ENCODE peak calls at places on chromosomes 13 and 19, in five cellular contexts. A is IMR-90, W is A549, D is WERI-Rb-1, Y is heart right ventricle. Z is an unnamed sample. For H3K9me3, the result is how much of the 10 kb centered on the place peaks cover.

GRCh38 chr19:45901432-45901903 is 945 bp downstream of the MYPOP start:
- DNase-seq in A (peak), W (no peak), D (no peak), Y (no peak), Z (peak)

GRCh38 chr19:8041553-8041952 is 11.0 kb upstream of the CCL25 start:
- DNase-seq in A (no peak), W (no peak), D (peak), Y (no peak), Z (no peak)

GRCh38 chr13:24385902-24386301 is 76.5 kb downstream of the C1QTNF9 start:
- DNase-seq in A (no peak), W (no peak), D (no peak), Y (no peak), Z (no peak)

GRCh38 chr13:75541287-75541686 is 3.6 kb upstream of the COMMD6 start:
- DNase-seq in A (peak), W (no peak), D (no peak), Y (no peak), Z (no peak)

GRCh38 chr13:21625366-21625765 is 21.4 kb upstream of the MICU2 start:
- DNase-seq in A (peak), W (peak), D (no peak), Y (no peak), Z (no peak)

GRCh38 chr13:48542581-48543341 is 9.9 kb upstream of the RCBTB2 start:
- DNase-seq in A (peak), W (no peak), D (no peak), Y (peak), Z (peak)

GRCh38 chr19:2282062-2282861 is at the start of gene PEAK3:
- DNase-seq in A (peak), W (no peak), D (peak), Y (peak), Z (peak)

GRCh38 chr19:18967358-18968146 is 26.5 kb upstream of the HOMER3 start:
- DNase-seq in A (peak), W (no peak), D (no peak), Y (peak), Z (peak)

GRCh38 chr13:105316731-105317130 is 1218.7 kb downstream of the EFNB2 start:
- DNase-seq in A (no peak), W (no peak), D (no peak), Y (no peak), Z (no peak)

GRCh38 chr13:113930711-113931637 is 42.9 kb downstream of the C13orf46 start:
- DNase-seq in A (no peak), W (no peak), D (peak), Y (no peak), Z (no peak)
- H3K9me3 ChIP-seq in A (under half), W (under half), D (under half), Y (under half), Z (under half)

GRCh38 chr19:50047686-50048085 is 21.9 kb downstream of the ZNF473 start:
- DNase-seq in A (peak), W (no peak), D (no peak), Y (no peak), Z (no peak)
- H3K9me3 ChIP-seq in A (under half), W (half or more), D (under half), Y (under half), Z (under half)

GRCh38 chr19:58252102-58252685 is 23.5 kb downstream of the ZNF544 start:
- DNase-seq in A (no peak), W (no peak), D (no peak), Y (no peak), Z (no peak)
- H3K9me3 ChIP-seq in A (half or more), W (half or more), D (half or more), Y (half or more), Z (under half)

DNA sequence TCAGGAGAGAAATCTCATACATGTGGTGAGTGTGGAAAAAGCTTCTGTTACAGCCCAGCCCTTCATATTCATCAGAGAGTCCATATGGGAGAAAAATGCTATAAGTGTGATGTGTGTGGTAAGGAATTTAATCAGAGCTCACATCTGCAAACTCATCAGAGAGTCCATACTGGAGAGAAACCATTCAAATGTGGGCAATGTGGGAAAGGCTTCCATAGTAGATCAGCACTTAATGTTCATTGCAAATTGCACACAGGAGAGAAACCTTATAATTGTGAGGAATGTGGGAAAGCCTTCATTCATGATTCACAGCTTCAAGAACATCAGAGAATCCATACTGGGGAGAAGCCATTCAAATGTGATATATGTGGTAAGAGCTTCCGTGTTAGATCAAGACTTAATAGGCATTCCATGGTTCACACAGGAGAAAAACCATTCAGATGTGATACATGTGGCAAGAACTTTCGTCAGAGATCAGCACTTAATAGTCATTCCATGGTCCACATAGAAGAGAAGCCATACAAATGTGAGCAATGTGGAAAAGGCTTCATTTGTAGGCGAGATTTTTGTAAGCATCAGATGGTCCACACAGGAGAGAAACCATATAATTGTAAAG is 15.2 kb downstream of the ZNF221 start:
- DNase-seq in A (no peak), W (no peak), D (no peak), Y (no peak), Z (no peak)
- H3K9me3 ChIP-seq in A (half or more), W (half or more), D (under half), Y (half or more), Z (under half)

DNA sequence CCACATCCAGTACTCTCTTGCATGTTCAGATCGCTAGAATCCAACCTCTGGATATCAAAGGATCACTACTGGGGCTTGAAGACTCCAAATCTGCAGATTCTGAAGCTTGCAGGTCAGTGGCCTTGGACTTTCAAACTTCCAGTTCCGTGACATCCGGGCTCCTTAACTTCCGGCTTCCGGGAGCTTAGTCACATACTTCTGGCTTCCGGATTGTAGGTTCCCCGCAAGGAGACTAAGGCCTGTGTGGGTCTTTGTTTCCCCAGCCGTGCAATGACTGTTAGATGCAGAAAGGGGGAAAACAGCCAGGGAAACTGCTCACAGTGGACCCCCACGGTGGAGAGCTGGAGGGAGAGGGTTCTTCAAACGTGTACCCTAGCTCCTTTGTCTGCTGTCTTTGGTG is 41.4 kb downstream of the ZNF333 start:
- DNase-seq in A (no peak), W (peak), D (no peak), Y (no peak), Z (no peak)
- H3K9me3 ChIP-seq in A (under half), W (under half), D (under half), Y (under half), Z (under half)

GRCh38 chr19:15995536-15995935 is 46.7 kb downstream of the OR10H4 start:
- DNase-seq in A (no peak), W (no peak), D (no peak), Y (no peak), Z (no peak)

GRCh38 chr19:15986694-15987093 is 37.9 kb downstream of the OR10H4 start:
- DNase-seq in A (no peak), W (no peak), D (no peak), Y (no peak), Z (no peak)

GRCh38 chr19:15991602-15992001 is 42.8 kb downstream of the OR10H4 start:
- DNase-seq in A (no peak), W (no peak), D (no peak), Y (no peak), Z (no peak)

GRCh38 chr19:15992014-15992413 is 43.2 kb downstream of the OR10H4 start:
- DNase-seq in A (no peak), W (no peak), D (no peak), Y (no peak), Z (no peak)

DNA sequence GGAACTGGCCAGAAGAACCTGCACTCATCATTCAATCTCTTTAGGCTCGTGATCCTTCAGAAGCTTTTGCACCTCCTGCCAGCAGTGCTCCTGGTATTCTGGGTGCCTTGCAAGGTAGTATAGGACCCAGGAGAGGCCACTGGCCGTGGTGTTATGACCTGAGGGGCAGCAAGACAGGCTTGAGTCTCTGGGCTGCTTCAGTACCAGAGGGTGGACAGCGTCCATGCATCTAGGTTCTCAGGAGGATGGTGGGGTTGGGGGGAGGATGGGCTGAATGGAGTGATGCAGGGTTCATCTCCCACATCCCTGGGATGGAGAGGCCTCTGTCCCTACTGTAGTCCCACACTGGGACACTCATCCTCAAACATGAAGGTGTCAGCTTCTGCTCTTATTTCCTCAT is 41.1 kb downstream of the OR10H4 start:
- DNase-seq in A (no peak), W (no peak), D (no peak), Y (no peak), Z (no peak)
- H3K9me3 ChIP-seq in A (under half), W (under half), D (under half), Y (under half), Z (under half)

DNA sequence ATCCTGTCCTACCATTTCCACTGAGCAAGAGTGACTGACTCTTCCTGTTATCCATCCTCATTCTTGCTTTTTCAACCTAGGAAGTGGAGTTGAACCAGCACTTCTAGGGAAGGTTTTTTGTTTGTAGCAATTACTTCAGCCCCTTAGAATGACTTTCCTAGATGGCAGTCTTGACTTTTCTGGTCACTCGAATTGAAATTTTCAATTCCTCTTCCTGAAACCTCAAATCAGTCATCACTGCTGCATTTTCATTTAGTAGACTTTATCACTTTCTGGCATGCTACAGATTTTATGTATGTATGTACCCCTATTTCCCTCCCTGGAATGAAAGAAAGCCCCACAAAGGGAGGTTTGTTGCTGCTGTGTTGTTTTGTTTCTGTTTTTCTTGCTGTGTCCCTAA is 915.9 kb downstream of the PCDH17 start:
- DNase-seq in A (no peak), W (no peak), D (no peak), Y (no peak), Z (no peak)
- H3K9me3 ChIP-seq in A (under half), W (under half), D (under half), Y (under half), Z (under half)

GRCh38 chr19:35438527-35438926 is 9.5 kb upstream of the FFAR2 start:
- DNase-seq in A (no peak), W (no peak), D (no peak), Y (no peak), Z (no peak)

GRCh38 chr19:35437152-35437951 is 10.7 kb upstream of the FFAR2 start:
- DNase-seq in A (no peak), W (no peak), D (no peak), Y (no peak), Z (no peak)

GRCh38 chr19:35439921-35440320 is 8.1 kb upstream of the FFAR2 start:
- DNase-seq in A (no peak), W (no peak), D (no peak), Y (no peak), Z (no peak)

GRCh38 chr19:35433448-35433847 is 14.6 kb upstream of the FFAR2 start:
- DNase-seq in A (no peak), W (no peak), D (no peak), Y (no peak), Z (no peak)

DNA sequence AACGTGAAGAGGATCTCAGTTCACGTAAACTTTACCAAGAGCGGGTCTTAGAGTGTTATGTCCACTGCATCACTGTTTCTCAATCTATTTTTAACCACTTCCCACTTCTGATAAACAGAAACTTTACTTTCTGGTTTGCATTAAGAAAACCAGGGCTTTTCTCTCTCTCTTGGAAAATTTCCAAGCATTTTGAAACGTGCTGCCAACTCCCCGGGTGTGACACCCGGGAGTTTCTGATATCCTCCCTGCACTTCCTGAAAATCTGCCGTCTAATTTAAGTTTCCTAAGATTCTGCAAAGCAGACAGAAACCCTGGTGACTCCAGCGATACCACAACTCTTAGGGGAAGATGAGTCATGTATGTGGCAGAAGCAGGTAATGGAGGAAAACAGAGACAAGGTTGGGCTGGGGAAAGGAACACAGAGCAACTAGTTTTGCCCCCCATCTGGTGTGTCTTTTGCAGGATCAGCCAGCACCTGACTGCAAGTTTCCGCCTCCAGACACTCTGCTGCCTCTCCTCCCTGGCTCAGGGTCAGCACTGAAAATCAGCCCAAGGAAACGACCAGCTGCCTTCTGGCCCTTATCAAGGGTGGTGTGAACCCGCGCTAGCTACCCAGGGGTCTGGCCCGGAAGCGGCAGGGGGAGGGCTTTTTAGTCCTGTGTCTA is 11.4 kb upstream of the FFAR2 start:
- DNase-seq in A (no peak), W (no peak), D (peak), Y (peak), Z (peak)
- H3K9me3 ChIP-seq in A (under half), W (under half), D (under half), Y (under half), Z (under half)

GRCh38 chr19:34960940-34961679 is 2.9 kb downstream of the ZNF792 start:
- DNase-seq in A (no peak), W (no peak), D (no peak), Y (no peak), Z (no peak)
- H3K9me3 ChIP-seq in A (under half), W (half or more), D (under half), Y (under half), Z (under half)

GRCh38 chr19:57757941-57758340 is 11.3 kb downstream of the ZNF776 start:
- DNase-seq in A (no peak), W (no peak), D (no peak), Y (no peak), Z (no peak)

GRCh38 chr19:57755031-57755430 is 8.4 kb downstream of the ZNF776 start:
- DNase-seq in A (no peak), W (no peak), D (no peak), Y (no peak), Z (no peak)

GRCh38 chr19:57759096-57759495 is 10.4 kb upstream of the ZNF586 start:
- DNase-seq in A (no peak), W (no peak), D (no peak), Y (no peak), Z (no peak)

DNA sequence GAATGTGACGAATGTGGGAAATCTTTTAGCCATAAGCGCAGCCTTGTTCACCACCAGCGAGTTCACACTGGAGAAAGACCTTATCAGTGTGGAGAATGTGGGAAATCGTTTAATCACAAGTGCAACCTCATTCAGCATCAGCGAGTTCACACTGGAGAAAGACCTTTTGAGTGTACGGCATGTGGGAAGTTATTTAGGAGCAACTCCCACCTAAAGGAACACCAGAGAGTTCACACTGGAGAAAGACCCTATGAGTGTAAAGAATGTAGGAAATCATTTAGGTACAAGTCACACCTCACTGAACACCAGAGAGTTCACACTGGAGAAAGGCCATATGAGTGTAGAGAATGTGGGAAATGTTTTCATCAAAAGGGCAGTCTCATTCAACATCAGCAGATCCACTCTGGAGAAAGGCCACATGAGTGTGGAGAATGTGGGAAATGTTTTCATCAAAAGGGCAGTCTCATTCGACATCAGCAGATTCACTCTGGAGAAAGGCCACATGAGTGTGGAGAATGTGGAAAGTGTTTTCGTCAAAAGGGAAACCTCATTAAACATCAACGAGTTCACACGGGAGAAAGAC is 7.6 kb downstream of the ZNF776 start:
- DNase-seq in A (no peak), W (no peak), D (no peak), Y (no peak), Z (no peak)
- H3K9me3 ChIP-seq in A (under half), W (half or more), D (under half), Y (half or more), Z (under half)